ENCODE peak calls at places on chromosomes 6 and 20, in five cellular contexts. V is Calu3, H is GM10248, T is fibroblast of villous mesenchyme, G is stomach. Y is an unnamed sample.

GRCh38 chr6:158048589-158048988 is 66.9 kb downstream of the SYNJ2 start:
- DNase-seq in V (no peak), H (no peak), T (no peak), G (no peak), Y (no peak)

GRCh38 chr6:78615430-78615904 is 251.9 kb upstream of the IRAK1BP1 start:
- DNase-seq in V (no peak), H (no peak), T (peak; percentile 49), G (no peak), Y (no peak)

GRCh38 chr6:140079328-140079727 is 704.9 kb upstream of the CITED2 start:
- DNase-seq in V (no peak), H (no peak), T (peak; percentile 97), G (peak; percentile 26), Y (no peak)

GRCh38 chr6:42394881-42395620 is 56.7 kb downstream of the TRERF1 start:
- DNase-seq in V (no peak), H (no peak), T (no peak), G (no peak), Y (no peak)

GRCh38 chr6:148404456-148405022 is 61.9 kb downstream of the SASH1 start:
- DNase-seq in V (no peak), H (no peak), T (no peak), G (no peak), Y (no peak)

GRCh38 chr20:38001981-38002380 is 31.3 kb downstream of the TTI1 start:
- DNase-seq in V (no peak), H (no peak), T (peak; percentile 28), G (no peak), Y (no peak)

GRCh38 chr20:35009665-35010328 is 54.1 kb downstream of the MYH7B start:
- DNase-seq in V (no peak), H (no peak), T (no peak), G (no peak), Y (no peak)

GRCh38 chr20:17969884-17970409 is 1.1 kb downstream of the MGME1 start:
- DNase-seq in V (no peak), H (peak; percentile 49), T (peak; percentile 50), G (no peak), Y (no peak)

GRCh38 chr6:52306972-52307849 is 22.7 kb upstream of the MCM3 start:
- DNase-seq in V (no peak), H (no peak), T (no peak), G (no peak), Y (no peak)

GRCh38 chr6:119678961-119679360 is 329.4 kb upstream of the MAN1A1 start:
- DNase-seq in V (no peak), H (no peak), T (no peak), G (no peak), Y (no peak)

GRCh38 chr20:34069341-34070078 is 42.5 kb downstream of the EIF2S2 start:
- DNase-seq in V (peak; percentile 84), H (peak; percentile 49), T (peak; percentile 89), G (peak; percentile 86), Y (peak; percentile 88)

GRCh38 chr6:27314046-27314445 is 2.0 kb upstream of the POM121L2 start:
- DNase-seq in V (no peak), H (no peak), T (no peak), G (no peak), Y (no peak)

GRCh38 chr6:104638841-104639290 is 220.9 kb downstream of the HACE1 start:
- DNase-seq in V (no peak), H (no peak), T (peak; percentile 88), G (no peak), Y (no peak)

GRCh38 chr20:49483706-49484101 is 1.2 kb upstream of the KCNB1 start:
- DNase-seq in V (no peak), H (no peak), T (no peak), G (no peak), Y (no peak)

GRCh38 chr20:54515788-54516324 is 40.5 kb downstream of the DOK5 start:
- DNase-seq in V (no peak), H (no peak), T (no peak), G (no peak), Y (no peak)

GRCh38 chr6:42383421-42384208 is 68.1 kb downstream of the TRERF1 start:
- DNase-seq in V (no peak), H (no peak), T (no peak), G (no peak), Y (no peak)

GRCh38 chr6:12717356-12717755 is 789 bp downstream of the PHACTR1 start:
- DNase-seq in V (no peak), H (no peak), T (no peak), G (no peak), Y (no peak)

GRCh38 chr6:27770724-27771123 is 141.5 kb downstream of the OR2B2 start:
- DNase-seq in V (no peak), H (no peak), T (no peak), G (no peak), Y (peak; percentile 6)

GRCh38 chr6:43791752-43792422 is 21.9 kb downstream of the VEGFA start:
- DNase-seq in V (no peak), H (no peak), T (no peak), G (no peak), Y (no peak)

GRCh38 chr20:62887147-62887859 is 25.7 kb upstream of the TCFL5 start:
- DNase-seq in V (no peak), H (no peak), T (peak; percentile 98), G (peak; percentile 67), Y (no peak)

GRCh38 chr6:106692112-106692822 is 62.9 kb downstream of the QRSL1 start:
- DNase-seq in V (peak; percentile 69), H (no peak), T (peak; percentile 25), G (peak; percentile 77), Y (no peak)

GRCh38 chr6:44778513-44778912 is 391.0 kb downstream of the CDC5L start:
- DNase-seq in V (no peak), H (no peak), T (no peak), G (no peak), Y (no peak)

GRCh38 chr6:110874880-110875547 is 429 bp downstream of the AMD1 start:
- DNase-seq in V (peak; percentile 64), H (no peak), T (no peak), G (peak; percentile 68), Y (no peak)

GRCh38 chr20:35883778-35884540 is 70.3 kb downstream of the SCAND1 start:
- DNase-seq in V (peak; percentile 79), H (peak; percentile 54), T (peak; percentile 99), G (peak; percentile 69), Y (peak; percentile 91)

GRCh38 chr6:170132011-170132521 is 158.8 kb downstream of the DLL1 start:
- DNase-seq in V (no peak), H (no peak), T (no peak), G (peak; percentile 24), Y (peak; percentile 68)

GRCh38 chr20:36754656-36755222 is 8.8 kb upstream of the NDRG3 start:
- DNase-seq in V (peak; percentile 65), H (peak; percentile 50), T (peak; percentile 80), G (no peak), Y (no peak)

GRCh38 chr6:169700296-169700695 is 1.5 kb downstream of the WDR27 start:
- DNase-seq in V (no peak), H (no peak), T (peak; percentile 67), G (no peak), Y (no peak)

GRCh38 chr20:37397076-37397953 is 51.4 kb downstream of the SRC start:
- DNase-seq in V (no peak), H (no peak), T (no peak), G (no peak), Y (no peak)

GRCh38 chr20:54680872-54681297 is 205.5 kb downstream of the DOK5 start:
- DNase-seq in V (peak; percentile 66), H (peak; percentile 19), T (peak; percentile 37), G (no peak), Y (no peak)

GRCh38 chr6:25250878-25251277 is 28.3 kb upstream of the CARMIL1 start:
- DNase-seq in V (no peak), H (peak; percentile 29), T (peak; percentile 34), G (no peak), Y (no peak)

GRCh38 chr20:7806831-7807230 is 133.4 kb downstream of the HAO1 start:
- DNase-seq in V (no peak), H (no peak), T (no peak), G (no peak), Y (no peak)

GRCh38 chr20:51888186-51888790 is 86.0 kb upstream of the SALL4 start:
- DNase-seq in V (no peak), H (no peak), T (no peak), G (no peak), Y (no peak)

GRCh38 chr20:43545837-43546578 is 12.8 kb upstream of the SGK2 start:
- DNase-seq in V (no peak), H (no peak), T (no peak), G (no peak), Y (no peak)
- TF ChIP-seq CTCF in V (no peak), H (no peak), T (no peak), G (no peak), Y (no peak)

GRCh38 chr6:117840541-117840983 is 66.5 kb upstream of the SLC35F1 start:
- DNase-seq in V (peak; percentile 47), H (peak; percentile 24), T (peak; percentile 34), G (no peak), Y (no peak)
- TF ChIP-seq CTCF in V (no peak), H (peak; percentile 24), T (peak; percentile 25), G (no peak), Y (peak; percentile 56)

GRCh38 chr6:72250664-72251063 is 364.3 kb downstream of the RIMS1 start:
- DNase-seq in V (no peak), H (no peak), T (no peak), G (no peak), Y (no peak)
- TF ChIP-seq CTCF in V (no peak), H (no peak), T (no peak), G (no peak), Y (peak; percentile 55)

GRCh38 chr6:144087789-144088426 is 7.5 kb downstream of the SF3B5 start:
- DNase-seq in V (no peak), H (no peak), T (no peak), G (no peak), Y (no peak)
- TF ChIP-seq CTCF in V (no peak), H (peak; percentile 50), T (no peak), G (no peak), Y (no peak)

GRCh38 chr6:160532315-160532714 is 131.8 kb downstream of the LPA start:
- DNase-seq in V (no peak), H (no peak), T (no peak), G (no peak), Y (no peak)

GRCh38 chr6:160535270-160535669 is 128.8 kb downstream of the LPA start:
- DNase-seq in V (no peak), H (no peak), T (no peak), G (no peak), Y (no peak)

GRCh38 chr6:160534050-160534696 is 129.9 kb downstream of the LPA start:
- DNase-seq in V (peak; percentile 64), H (peak; percentile 44), T (peak; percentile 51), G (peak; percentile 56), Y (peak; percentile 88)
- TF ChIP-seq CTCF in V (peak; percentile 94), H (peak; percentile 86), T (peak; percentile 92), G (peak; percentile 96), Y (peak; percentile 93)

DNA sequence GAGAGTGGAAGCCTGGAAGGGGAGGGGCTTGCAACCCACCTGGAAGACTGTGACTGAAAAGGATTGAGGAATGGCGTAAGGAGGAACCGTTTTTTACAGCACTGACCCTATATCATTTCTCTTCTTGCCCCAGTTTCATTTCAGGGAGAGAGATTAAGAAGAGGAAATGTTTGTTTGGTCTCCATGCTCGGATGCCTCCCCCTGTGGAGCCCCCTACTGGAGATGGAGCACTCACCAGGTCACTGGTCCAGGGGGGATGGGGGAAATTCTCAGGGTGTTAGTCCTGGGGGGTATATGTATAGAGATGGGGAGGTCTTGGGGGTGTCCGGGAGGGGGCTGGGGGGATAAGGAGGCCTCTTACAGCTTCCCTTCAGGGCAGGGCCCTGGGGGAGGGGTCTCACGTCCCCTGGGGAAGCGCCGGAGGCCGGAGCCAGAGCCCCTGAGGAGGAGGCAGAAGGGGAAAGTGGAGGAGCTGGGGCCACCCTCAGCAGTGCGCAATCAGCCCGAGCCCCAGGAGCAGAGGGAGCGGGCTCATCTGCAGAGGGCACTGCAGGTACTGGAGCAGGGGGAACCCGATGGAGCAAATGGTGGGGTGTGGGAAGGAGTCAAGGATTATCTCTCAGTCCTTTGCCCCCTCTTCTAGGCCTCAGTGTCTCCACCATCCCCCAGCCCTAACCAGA is 3.2 kb downstream of the CUTA start:
- DNase-seq in V (peak; percentile 41), H (no peak), T (no peak), G (no peak), Y (no peak)
- TF ChIP-seq CTCF in V (no peak), H (peak; percentile 39), T (peak; percentile 53), G (no peak), Y (peak; percentile 43)

Y was measured in osteocyte.